ENCODE peak calls at places on chromosomes 5 and 9, in six cellular contexts. G is A172; H is globus pallidus; S is Jurkat, Clone E6-1; T is left colon; Q is SW 1271. Y is an unnamed sample.

GRCh38 chr5:35854248-35854647 is 2.4 kb upstream of the IL7R start:
- DNase-seq in G (no peak), H (no peak), S (no peak), T (no peak), Q (no peak), Y (no peak)

GRCh38 chr9:126438757-126439401 is 112.2 kb downstream of the MVB12B start:
- DNase-seq in G (no peak), H (no peak), S (no peak), T (no peak), Q (no peak), Y (no peak)

GRCh38 chr9:121154782-121155181 is 46.9 kb downstream of the RAB14 start:
- DNase-seq in G (peak), H (no peak), S (no peak), T (no peak), Q (no peak), Y (no peak)

GRCh38 chr9:113547501-113547900 is 84.0 kb downstream of the RGS3 start:
- DNase-seq in G (no peak), H (no peak), S (no peak), T (no peak), Q (no peak), Y (no peak)

GRCh38 chr5:51495672-51496071 is 112.4 kb downstream of the ISL1 start:
- DNase-seq in G (peak), H (no peak), S (no peak), T (no peak), Q (peak), Y (no peak)

GRCh38 chr5:127101533-127101932 is 28.2 kb upstream of the C5orf63 start:
- DNase-seq in G (no peak), H (no peak), S (no peak), T (no peak), Q (no peak), Y (no peak)

GRCh38 chr5:42581845-42582244 is 158.6 kb downstream of the GHR start:
- DNase-seq in G (no peak), H (no peak), S (no peak), T (no peak), Q (no peak), Y (no peak)

GRCh38 chr9:687994-688393 is 153.5 kb upstream of the DMRT1 start:
- DNase-seq in G (no peak), H (no peak), S (no peak), T (no peak), Q (no peak), Y (no peak)

GRCh38 chr5:132662925-132663770 is 5.2 kb downstream of the IL13 start:
- DNase-seq in G (no peak), H (no peak), S (peak), T (no peak), Q (no peak), Y (no peak)

GRCh38 chr5:129670944-129671343 is 77.0 kb upstream of the MINAR2 start:
- DNase-seq in G (peak), H (no peak), S (no peak), T (no peak), Q (peak), Y (peak)

GRCh38 chr9:134205636-134206316 is 41.4 kb upstream of the RNU6ATAC start:
- DNase-seq in G (peak), H (peak), S (no peak), T (no peak), Q (no peak), Y (no peak)

GRCh38 chr5:14591548-14591947 is 10.0 kb downstream of the OTULINL start:
- DNase-seq in G (no peak), H (no peak), S (no peak), T (no peak), Q (no peak), Y (no peak)

GRCh38 chr5:81065492-81065891 is 105.3 kb downstream of the RASGRF2 start:
- DNase-seq in G (no peak), H (no peak), S (no peak), T (no peak), Q (no peak), Y (no peak)

GRCh38 chr5:137141779-137142178 is 357.3 kb downstream of the SPOCK1 start:
- DNase-seq in G (no peak), H (no peak), S (no peak), T (no peak), Q (no peak), Y (no peak)

GRCh38 chr9:100428871-100429654 is 2.1 kb downstream of the MSANTD3 start:
- DNase-seq in G (peak), H (peak), S (no peak), T (no peak), Q (peak), Y (peak)